ENCODE peak calls at places on chromosomes 2 and 18, in eight cellular contexts. One of them, this sample, is unnamed.

GRCh38 chr18:55100817-55101457 is 141.7 kb upstream of the CCDC68 start:
- DNase-seq in GM19239: no peak
- DNase-seq in activated CD4-positive, alpha-beta T cell treated with anti-CD3 and anti-CD28 coated beads, Interleukin-2, amount 50 U/mL, for 24 hours: no peak
- DNase-seq in GM23338: no peak
- DNase-seq in ovary: no peak
- DNase-seq in cardiac muscle cell: no peak
- DNase-seq in KBM-7: no peak
- DNase-seq in NCI-H1092: no peak
- DNase-seq in this sample: no peak

GRCh38 chr18:12038082-12038660 is 55.5 kb upstream of the ANKRD62 start:
- DNase-seq in GM19239: no peak
- DNase-seq in activated CD4-positive, alpha-beta T cell treated with anti-CD3 and anti-CD28 coated beads, Interleukin-2, amount 50 U/mL, for 24 hours: peak
- DNase-seq in NCI-H1092: no peak
- DNase-seq in cardiac muscle cell: no peak
- DNase-seq in GM23338: peak
- DNase-seq in KBM-7: no peak
- DNase-seq in ovary: peak
- DNase-seq in this sample: no peak

GRCh38 chr2:218091743-218092142 is 22.7 kb downstream of the RUFY4 start:
- DNase-seq in GM19239: no peak
- DNase-seq in activated CD4-positive, alpha-beta T cell treated with anti-CD3 and anti-CD28 coated beads, Interleukin-2, amount 50 U/mL, for 24 hours: no peak
- DNase-seq in KBM-7: no peak
- DNase-seq in GM23338: no peak
- DNase-seq in cardiac muscle cell: no peak
- DNase-seq in NCI-H1092: no peak
- DNase-seq in ovary: no peak
- DNase-seq in this sample: no peak

GRCh38 chr2:12170151-12170550 is 423.7 kb downstream of the LPIN1 start:
- DNase-seq in GM23338: no peak
- DNase-seq in ovary: no peak
- DNase-seq in GM19239: no peak
- DNase-seq in NCI-H1092: no peak
- DNase-seq in KBM-7: no peak
- DNase-seq in cardiac muscle cell: peak
- DNase-seq in activated CD4-positive, alpha-beta T cell treated with anti-CD3 and anti-CD28 coated beads, Interleukin-2, amount 50 U/mL, for 24 hours: no peak
- DNase-seq in this sample: no peak

GRCh38 chr18:48544116-48544515 is 5.3 kb downstream of the CTIF start:
- DNase-seq in GM19239: no peak
- DNase-seq in GM23338: no peak
- DNase-seq in KBM-7: no peak
- DNase-seq in NCI-H1092: no peak
- DNase-seq in ovary: no peak
- DNase-seq in cardiac muscle cell: no peak
- DNase-seq in activated CD4-positive, alpha-beta T cell treated with anti-CD3 and anti-CD28 coated beads, Interleukin-2, amount 50 U/mL, for 24 hours: no peak
- DNase-seq in this sample: no peak

GRCh38 chr2:10254373-10255188 is 48.1 kb upstream of the HPCAL1 start:
- DNase-seq in GM23338: no peak
- DNase-seq in GM19239: no peak
- DNase-seq in KBM-7: no peak
- DNase-seq in cardiac muscle cell: no peak
- DNase-seq in activated CD4-positive, alpha-beta T cell treated with anti-CD3 and anti-CD28 coated beads, Interleukin-2, amount 50 U/mL, for 24 hours: no peak
- DNase-seq in ovary: no peak
- DNase-seq in NCI-H1092: no peak
- DNase-seq in this sample: no peak

GRCh38 chr2:86770816-86771215 is 19.9 kb downstream of the CD8A start:
- DNase-seq in cardiac muscle cell: no peak
- DNase-seq in KBM-7: no peak
- DNase-seq in NCI-H1092: no peak
- DNase-seq in activated CD4-positive, alpha-beta T cell treated with anti-CD3 and anti-CD28 coated beads, Interleukin-2, amount 50 U/mL, for 24 hours: no peak
- DNase-seq in GM19239: no peak
- DNase-seq in GM23338: no peak
- DNase-seq in ovary: no peak
- DNase-seq in this sample: no peak

GRCh38 chr18:67265464-67266245 is 250.9 kb downstream of the DSEL start:
- DNase-seq in ovary: no peak
- DNase-seq in activated CD4-positive, alpha-beta T cell treated with anti-CD3 and anti-CD28 coated beads, Interleukin-2, amount 50 U/mL, for 24 hours: no peak
- DNase-seq in GM19239: no peak
- DNase-seq in NCI-H1092: no peak
- DNase-seq in KBM-7: peak
- DNase-seq in GM23338: no peak
- DNase-seq in cardiac muscle cell: no peak
- DNase-seq in this sample: no peak

GRCh38 chr2:239156516-239157265 is 244.1 kb downstream of the HDAC4 start:
- DNase-seq in ovary: peak
- DNase-seq in GM19239: no peak
- DNase-seq in activated CD4-positive, alpha-beta T cell treated with anti-CD3 and anti-CD28 coated beads, Interleukin-2, amount 50 U/mL, for 24 hours: no peak
- DNase-seq in GM23338: no peak
- DNase-seq in NCI-H1092: no peak
- DNase-seq in KBM-7: no peak
- DNase-seq in cardiac muscle cell: no peak
- DNase-seq in this sample: peak

This sample was measured in tibial artery.